ENCODE peak calls at places on chromosomes 13 and 19, in four cellular contexts. Y, W, U and S are unnamed samples.

GRCh38 chr19:39401549-39402416 is 4.9 kb upstream of the ZFP36 start:
- DNase-seq in Y (peak; percentile 66), W (no peak), U (peak; percentile 92), S (no peak)

GRCh38 chr13:39770514-39770913 is 115.1 kb downstream of the COG6 start:
- DNase-seq in Y (no peak), W (no peak), U (no peak), S (no peak)

GRCh38 chr13:106344318-106344717 is 191.1 kb downstream of the EFNB2 start:
- DNase-seq in Y (no peak), W (no peak), U (no peak), S (no peak)

GRCh38 chr19:269241-269640 is 22.0 kb downstream of the PLPP2 start:
- DNase-seq in Y (no peak), W (no peak), U (no peak), S (no peak)

GRCh38 chr19:39870171-39870971 is 24.2 kb upstream of the FBL start:
- DNase-seq in Y (no peak), W (peak; percentile 93), U (no peak), S (no peak)

GRCh38 chr19:18225702-18226468 is at the start of gene PDE4C:
- DNase-seq in Y (peak; percentile 15), W (no peak), U (no peak), S (peak; percentile 64)

GRCh38 chr13:100646030-100646673 is 28.4 kb downstream of the TMTC4 start:
- DNase-seq in Y (peak; percentile 58), W (peak; percentile 80), U (no peak), S (peak; percentile 54)

GRCh38 chr19:31913103-31913710 is 432.2 kb upstream of the ZNF507 start:
- DNase-seq in Y (no peak), W (no peak), U (no peak), S (no peak)

GRCh38 chr13:43981091-43981490 is 101.4 kb downstream of the LACC1 start:
- DNase-seq in Y (no peak), W (no peak), U (no peak), S (peak; percentile 14)

GRCh38 chr13:30033681-30034447 is 183.4 kb upstream of the UBL3 start:
- DNase-seq in Y (peak; percentile 42), W (peak; percentile 51), U (no peak), S (peak; percentile 54)

GRCh38 chr13:54733639-54734038 is 1705.0 kb downstream of the OLFM4 start:
- DNase-seq in Y (no peak), W (no peak), U (no peak), S (peak; percentile 0)

GRCh38 chr19:2791876-2792275 is 6.6 kb downstream of the THOP1 start:
- DNase-seq in Y (no peak), W (no peak), U (no peak), S (no peak)

GRCh38 chr13:33639640-33640080 is 178.3 kb upstream of the RFC3 start:
- DNase-seq in Y (no peak), W (no peak), U (no peak), S (no peak)

GRCh38 chr13:74087304-74087703 is 46.9 kb downstream of the KLF12 start:
- DNase-seq in Y (no peak), W (no peak), U (no peak), S (no peak)

GRCh38 chr13:34416833-34417425 is 525.1 kb upstream of the NBEA start:
- DNase-seq in Y (peak; percentile 88), W (peak; percentile 1), U (no peak), S (no peak)

GRCh38 chr13:50448535-50448981 is 394.9 kb downstream of the DLEU7 start:
- DNase-seq in Y (no peak), W (peak; percentile 42), U (no peak), S (no peak)

GRCh38 chr19:55657004-55657747 is 2.3 kb downstream of the U2AF2 start:
- DNase-seq in Y (peak; percentile 13), W (no peak), U (no peak), S (no peak)

GRCh38 chr19:55809381-55810058 is 22.3 kb downstream of the NLRP11 start:
- DNase-seq in Y (peak; percentile 48), W (peak; percentile 56), U (no peak), S (peak; percentile 92)

GRCh38 chr19:11447347-11448262 is 12.2 kb downstream of the PRKCSH start:
- DNase-seq in Y (no peak), W (no peak), U (no peak), S (no peak)

GRCh38 chr19:45781282-45782161 is 768 bp downstream of the DMPK start:
- DNase-seq in Y (no peak), W (peak; percentile 73), U (no peak), S (no peak)

GRCh38 chr19:45071545-45071938 is 4.7 kb downstream of the ZNF296 start:
- DNase-seq in Y (no peak), W (no peak), U (no peak), S (no peak)

GRCh38 chr19:3409346-3410064 is 43.1 kb downstream of the NFIC start:
- DNase-seq in Y (no peak), W (peak; percentile 25), U (no peak), S (no peak)

GRCh38 chr19:46788101-46788967 is at the start of gene SLC1A5:
- DNase-seq in Y (peak; percentile 98), W (peak; percentile 93), U (peak; percentile 94), S (peak; percentile 99)